ENCODE peak calls at places on chromosome 15, in five cellular contexts. One of them, this sample, is unnamed.

GRCh38 chr15:23869391-23869790 is 182.3 kb upstream of the NDN start:
- DNase-seq in lower lobe of right lung: peak; percentile 58
- DNase-seq in AG04450: no peak
- DNase-seq in endothelial cell of umbilical vein: no peak
- DNase-seq in OCI-LY7: no peak
- DNase-seq in this sample: no peak

GRCh38 chr15:52440414-52440813 is 88.3 kb downstream of the MYO5A start:
- DNase-seq in AG04450: no peak
- DNase-seq in endothelial cell of umbilical vein: no peak
- DNase-seq in OCI-LY7: no peak
- DNase-seq in lower lobe of right lung: no peak
- DNase-seq in this sample: peak; percentile 21

GRCh38 chr15:89783111-89783860 is 7.2 kb downstream of the MESP2 start:
- DNase-seq in lower lobe of right lung: no peak
- DNase-seq in endothelial cell of umbilical vein: no peak
- DNase-seq in AG04450: no peak
- DNase-seq in OCI-LY7: no peak
- DNase-seq in this sample: no peak

GRCh38 chr15:72892986-72893385 is 109.4 kb upstream of the ADPGK start:
- DNase-seq in OCI-LY7: no peak
- DNase-seq in AG04450: no peak
- DNase-seq in lower lobe of right lung: no peak
- DNase-seq in endothelial cell of umbilical vein: no peak
- DNase-seq in this sample: no peak

GRCh38 chr15:65085990-65086679 is 9.6 kb downstream of the KBTBD13 start:
- DNase-seq in OCI-LY7: peak; percentile 20
- DNase-seq in AG04450: no peak
- DNase-seq in lower lobe of right lung: peak; percentile 41
- DNase-seq in endothelial cell of umbilical vein: peak; percentile 18
- DNase-seq in this sample: peak; percentile 15

GRCh38 chr15:71447328-71448250 is 332.3 kb downstream of the THSD4 start:
- DNase-seq in lower lobe of right lung: no peak
- DNase-seq in endothelial cell of umbilical vein: peak; percentile 76
- DNase-seq in AG04450: no peak
- DNase-seq in OCI-LY7: no peak
- DNase-seq in this sample: peak; percentile 40

GRCh38 chr15:56042523-56042922 is 49.1 kb upstream of the NEDD4 start:
- DNase-seq in endothelial cell of umbilical vein: no peak
- DNase-seq in AG04450: no peak
- DNase-seq in OCI-LY7: no peak
- DNase-seq in lower lobe of right lung: no peak
- DNase-seq in this sample: no peak

GRCh38 chr15:50181983-50182232 is at the start of gene SLC27A2:
- DNase-seq in endothelial cell of umbilical vein: no peak
- DNase-seq in lower lobe of right lung: peak; percentile 64
- DNase-seq in OCI-LY7: no peak
- DNase-seq in AG04450: no peak
- DNase-seq in this sample: no peak

GRCh38 chr15:58467722-58468436 is 36.1 kb downstream of the LIPC start:
- DNase-seq in OCI-LY7: no peak
- DNase-seq in endothelial cell of umbilical vein: no peak
- DNase-seq in AG04450: no peak
- DNase-seq in lower lobe of right lung: no peak
- DNase-seq in this sample: no peak

GRCh38 chr15:80844011-80844732 is 65.0 kb downstream of the CEMIP start:
- DNase-seq in lower lobe of right lung: no peak
- DNase-seq in AG04450: peak; percentile 20
- DNase-seq in endothelial cell of umbilical vein: no peak
- DNase-seq in OCI-LY7: no peak
- DNase-seq in this sample: peak; percentile 35

GRCh38 chr15:90035835-90036220 is 34.7 kb downstream of the ZNF710 start:
- DNase-seq in OCI-LY7: no peak
- DNase-seq in AG04450: no peak
- DNase-seq in endothelial cell of umbilical vein: no peak
- DNase-seq in lower lobe of right lung: peak; percentile 83
- DNase-seq in this sample: no peak

GRCh38 chr15:78298983-78299301 is 467 bp downstream of the SKIC8 start:
- DNase-seq in OCI-LY7: peak; percentile 24
- DNase-seq in lower lobe of right lung: no peak
- DNase-seq in AG04450: no peak
- DNase-seq in endothelial cell of umbilical vein: no peak
- DNase-seq in this sample: peak; percentile 24

GRCh38 chr15:48967336-48967735 is 3.6 kb upstream of the SHC4 start:
- DNase-seq in AG04450: no peak
- DNase-seq in OCI-LY7: no peak
- DNase-seq in endothelial cell of umbilical vein: no peak
- DNase-seq in lower lobe of right lung: no peak
- DNase-seq in this sample: no peak

GRCh38 chr15:81183403-81183760 is 13.3 kb upstream of the IL16 start:
- DNase-seq in AG04450: no peak
- DNase-seq in endothelial cell of umbilical vein: no peak
- DNase-seq in lower lobe of right lung: no peak
- DNase-seq in OCI-LY7: no peak
- DNase-seq in this sample: no peak

GRCh38 chr15:39657714-39658113 is 76.8 kb downstream of the THBS1 start:
- DNase-seq in AG04450: peak; percentile 20
- DNase-seq in OCI-LY7: no peak
- DNase-seq in lower lobe of right lung: no peak
- DNase-seq in endothelial cell of umbilical vein: peak; percentile 53
- DNase-seq in this sample: peak; percentile 56

GRCh38 chr15:79340315-79340602 is 29.3 kb downstream of the TMED3 start:
- DNase-seq in AG04450: no peak
- DNase-seq in lower lobe of right lung: no peak
- DNase-seq in endothelial cell of umbilical vein: no peak
- DNase-seq in OCI-LY7: no peak
- DNase-seq in this sample: no peak

GRCh38 chr15:40927497-40928346 is 1.4 kb upstream of the DLL4 start:
- DNase-seq in AG04450: no peak
- DNase-seq in endothelial cell of umbilical vein: no peak
- DNase-seq in OCI-LY7: no peak
- DNase-seq in lower lobe of right lung: no peak
- DNase-seq in this sample: no peak

GRCh38 chr15:94441782-94442181 is 210.4 kb downstream of the MCTP2 start:
- DNase-seq in endothelial cell of umbilical vein: no peak
- DNase-seq in lower lobe of right lung: no peak
- DNase-seq in OCI-LY7: no peak
- DNase-seq in AG04450: no peak
- DNase-seq in this sample: no peak

GRCh38 chr15:70299931-70300858 is 202.5 kb upstream of the TLE3 start:
- DNase-seq in AG04450: no peak
- DNase-seq in lower lobe of right lung: no peak
- DNase-seq in endothelial cell of umbilical vein: no peak
- DNase-seq in OCI-LY7: peak; percentile 41
- DNase-seq in this sample: no peak

GRCh38 chr15:79916424-79916823 is 19.6 kb upstream of the MTHFS start:
- DNase-seq in OCI-LY7: no peak
- DNase-seq in AG04450: no peak
- DNase-seq in endothelial cell of umbilical vein: no peak
- DNase-seq in lower lobe of right lung: no peak
- DNase-seq in this sample: no peak

GRCh38 chr15:94671845-94672524 is 440.6 kb downstream of the MCTP2 start:
- DNase-seq in OCI-LY7: no peak
- DNase-seq in endothelial cell of umbilical vein: peak; percentile 94
- DNase-seq in lower lobe of right lung: no peak
- DNase-seq in AG04450: peak; percentile 3
- DNase-seq in this sample: peak; percentile 9

GRCh38 chr15:71133734-71134464 is 18.6 kb downstream of the THSD4 start:
- DNase-seq in AG04450: no peak
- DNase-seq in OCI-LY7: no peak
- DNase-seq in endothelial cell of umbilical vein: no peak
- DNase-seq in lower lobe of right lung: no peak
- DNase-seq in this sample: no peak

GRCh38 chr15:70047386-70048195 is 50.1 kb downstream of the TLE3 start:
- DNase-seq in endothelial cell of umbilical vein: no peak
- DNase-seq in lower lobe of right lung: peak; percentile 38
- DNase-seq in OCI-LY7: no peak
- DNase-seq in AG04450: no peak
- DNase-seq in this sample: no peak

GRCh38 chr15:60916032-60916673 is 312.9 kb downstream of the RORA start:
- DNase-seq in AG04450: no peak
- DNase-seq in OCI-LY7: no peak
- DNase-seq in endothelial cell of umbilical vein: no peak
- DNase-seq in lower lobe of right lung: no peak
- DNase-seq in this sample: no peak

GRCh38 chr15:59052915-59053407 is 52.0 kb upstream of the CCNB2 start:
- DNase-seq in endothelial cell of umbilical vein: no peak
- DNase-seq in lower lobe of right lung: no peak
- DNase-seq in OCI-LY7: no peak
- DNase-seq in AG04450: no peak
- DNase-seq in this sample: no peak

GRCh38 chr15:68700395-68701123 is 120.1 kb downstream of the ANP32A start:
- DNase-seq in lower lobe of right lung: no peak
- DNase-seq in OCI-LY7: no peak
- DNase-seq in AG04450: peak; percentile 11
- DNase-seq in endothelial cell of umbilical vein: peak; percentile 83
- DNase-seq in this sample: peak; percentile 55

GRCh38 chr15:68699124-68699880 is 120.5 kb downstream of the CORO2B start:
- DNase-seq in lower lobe of right lung: no peak
- DNase-seq in OCI-LY7: no peak
- DNase-seq in endothelial cell of umbilical vein: no peak
- DNase-seq in AG04450: no peak
- DNase-seq in this sample: no peak

GRCh38 chr15:68697711-68698690 is 119.2 kb downstream of the CORO2B start:
- DNase-seq in OCI-LY7: no peak
- DNase-seq in AG04450: no peak
- DNase-seq in lower lobe of right lung: no peak
- DNase-seq in endothelial cell of umbilical vein: no peak
- DNase-seq in this sample: no peak

GRCh38 chr15:68698708-68699107 is 119.9 kb downstream of the CORO2B start:
- DNase-seq in AG04450: no peak
- DNase-seq in lower lobe of right lung: no peak
- DNase-seq in endothelial cell of umbilical vein: no peak
- DNase-seq in OCI-LY7: no peak
- DNase-seq in this sample: no peak

GRCh38 chr15:68699881-68700394 is 120.8 kb downstream of the ANP32A start:
- DNase-seq in endothelial cell of umbilical vein: no peak
- DNase-seq in AG04450: no peak
- DNase-seq in lower lobe of right lung: no peak
- DNase-seq in OCI-LY7: no peak
- DNase-seq in this sample: no peak
- H3K27ac ChIP-seq in endothelial cell of umbilical vein: no peak overlapping the region
- H3K27ac ChIP-seq in AG04450: no peak overlapping the region
- H3K27ac ChIP-seq in lower lobe of right lung: peak overlapping the region; percentile 51
- H3K27ac ChIP-seq in OCI-LY7: no peak overlapping the region
- H3K27ac ChIP-seq in this sample: no peak overlapping the region

GRCh38 chr15:93300796-93301195 is 211.8 kb upstream of the RGMA start:
- DNase-seq in endothelial cell of umbilical vein: no peak
- DNase-seq in OCI-LY7: no peak
- DNase-seq in lower lobe of right lung: no peak
- DNase-seq in AG04450: no peak
- DNase-seq in this sample: no peak

GRCh38 chr15:93296786-93297500 is 207.9 kb upstream of the RGMA start:
- DNase-seq in lower lobe of right lung: no peak
- DNase-seq in endothelial cell of umbilical vein: no peak
- DNase-seq in AG04450: no peak
- DNase-seq in OCI-LY7: no peak
- DNase-seq in this sample: no peak

GRCh38 chr15:93302080-93302765 is 213.2 kb upstream of the RGMA start:
- DNase-seq in OCI-LY7: no peak
- DNase-seq in endothelial cell of umbilical vein: no peak
- DNase-seq in lower lobe of right lung: no peak
- DNase-seq in AG04450: no peak
- DNase-seq in this sample: no peak

GRCh38 chr15:93298901-93299300 is 209.9 kb upstream of the RGMA start:
- DNase-seq in AG04450: no peak
- DNase-seq in OCI-LY7: no peak
- DNase-seq in lower lobe of right lung: peak; percentile 79
- DNase-seq in endothelial cell of umbilical vein: no peak
- DNase-seq in this sample: no peak
- TF ChIP-seq CTCF in AG04450: no peak
- TF ChIP-seq CTCF in OCI-LY7: no peak
- TF ChIP-seq CTCF in lower lobe of right lung: no peak
- TF ChIP-seq CTCF in endothelial cell of umbilical vein: no peak
- TF ChIP-seq CTCF in this sample: no peak

GRCh38 chr15:73959012-73959581 is 32.8 kb downstream of the LOXL1 start:
- DNase-seq in OCI-LY7: peak; percentile 77
- DNase-seq in AG04450: no peak
- DNase-seq in lower lobe of right lung: no peak
- DNase-seq in endothelial cell of umbilical vein: no peak
- DNase-seq in this sample: no peak
- H3K4me3 ChIP-seq in OCI-LY7: peak overlapping the region; percentile 11
- H3K4me3 ChIP-seq in AG04450: no peak overlapping the region
- H3K4me3 ChIP-seq in lower lobe of right lung: no peak overlapping the region
- H3K4me3 ChIP-seq in endothelial cell of umbilical vein: no peak overlapping the region
- H3K4me3 ChIP-seq in this sample: no peak overlapping the region

GRCh38 chr15:66631616-66632263 is 65.9 kb upstream of the LCTL start:
- DNase-seq in AG04450: no peak
- DNase-seq in lower lobe of right lung: no peak
- DNase-seq in OCI-LY7: no peak
- DNase-seq in endothelial cell of umbilical vein: no peak
- DNase-seq in this sample: no peak
- H3K27ac ChIP-seq in AG04450: no peak overlapping the region
- H3K27ac ChIP-seq in lower lobe of right lung: peak overlapping the region; percentile 72
- H3K27ac ChIP-seq in OCI-LY7: no peak overlapping the region
- H3K27ac ChIP-seq in endothelial cell of umbilical vein: no peak overlapping the region
- H3K27ac ChIP-seq in this sample: no peak overlapping the region

GRCh38 chr15:76932090-76932966 is 779 bp downstream of the RCN2 start:
- DNase-seq in OCI-LY7: peak; percentile 30
- DNase-seq in lower lobe of right lung: no peak
- DNase-seq in AG04450: no peak
- DNase-seq in endothelial cell of umbilical vein: peak; percentile 50
- DNase-seq in this sample: no peak

GRCh38 chr15:76935620-76936019 is 4.1 kb downstream of the RCN2 start:
- DNase-seq in AG04450: no peak
- DNase-seq in lower lobe of right lung: no peak
- DNase-seq in OCI-LY7: peak; percentile 78
- DNase-seq in endothelial cell of umbilical vein: no peak
- DNase-seq in this sample: no peak

GRCh38 chr15:76938752-76939151 is 7.2 kb downstream of the RCN2 start:
- DNase-seq in endothelial cell of umbilical vein: no peak
- DNase-seq in AG04450: no peak
- DNase-seq in OCI-LY7: no peak
- DNase-seq in lower lobe of right lung: no peak
- DNase-seq in this sample: no peak

GRCh38 chr15:76939715-76940114 is 8.2 kb downstream of the RCN2 start:
- DNase-seq in endothelial cell of umbilical vein: no peak
- DNase-seq in AG04450: no peak
- DNase-seq in lower lobe of right lung: no peak
- DNase-seq in OCI-LY7: no peak
- DNase-seq in this sample: no peak

DNA sequence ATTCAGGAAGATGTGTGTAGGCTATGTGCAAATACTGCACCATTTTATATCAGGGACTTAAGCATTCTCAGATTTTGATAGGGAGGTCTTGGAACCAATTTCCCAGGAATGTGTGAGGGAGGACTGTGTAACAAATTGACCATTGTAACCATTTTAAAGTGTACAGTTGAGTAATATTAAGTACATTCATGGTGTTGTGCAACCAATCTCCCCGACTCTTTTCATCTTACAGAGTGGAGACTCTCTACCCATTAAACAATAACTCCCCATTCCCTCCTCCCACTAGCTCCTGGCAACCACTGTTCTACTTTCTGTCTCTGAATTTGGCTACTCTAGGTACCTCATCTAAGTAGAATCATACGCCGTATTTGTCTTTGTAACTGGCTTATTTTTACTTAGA is 5.1 kb downstream of the RCN2 start:
- DNase-seq in endothelial cell of umbilical vein: no peak
- DNase-seq in lower lobe of right lung: no peak
- DNase-seq in AG04450: no peak
- DNase-seq in OCI-LY7: no peak
- DNase-seq in this sample: no peak
- TF ChIP-seq CTCF in endothelial cell of umbilical vein: no peak
- TF ChIP-seq CTCF in lower lobe of right lung: no peak
- TF ChIP-seq CTCF in AG04450: no peak
- TF ChIP-seq CTCF in OCI-LY7: no peak
- TF ChIP-seq CTCF in this sample: no peak

This sample was measured in brain microvascular endothelial cell.